ENCODE peak calls at places on chromosome 11, in six cellular contexts. One of them, this sample, is unnamed.

GRCh38 chr11:30295178-30295885 is 27.6 kb upstream of the ARL14EP start:
- DNase-seq in sigmoid colon: no peak
- DNase-seq in breast epithelium: no peak
- DNase-seq in stomach: no peak
- DNase-seq in spleen: no peak
- DNase-seq in prostate gland: no peak
- DNase-seq in this sample: no peak

GRCh38 chr11:60169264-60169915 is 13.5 kb downstream of the MS4A6A start:
- DNase-seq in sigmoid colon: no peak
- DNase-seq in breast epithelium: no peak
- DNase-seq in stomach: peak
- DNase-seq in spleen: no peak
- DNase-seq in prostate gland: no peak
- DNase-seq in this sample: no peak

GRCh38 chr11:8339592-8340022 is 75.9 kb upstream of the LMO1 start:
- DNase-seq in sigmoid colon: no peak
- DNase-seq in breast epithelium: no peak
- DNase-seq in stomach: no peak
- DNase-seq in spleen: no peak
- DNase-seq in prostate gland: no peak
- DNase-seq in this sample: no peak

GRCh38 chr11:36249271-36249670 is 40.0 kb downstream of the COMMD9 start:
- DNase-seq in sigmoid colon: no peak
- DNase-seq in breast epithelium: no peak
- DNase-seq in stomach: no peak
- DNase-seq in spleen: no peak
- DNase-seq in prostate gland: no peak
- DNase-seq in this sample: no peak

GRCh38 chr11:74418509-74418895 is 20.3 kb upstream of the PGM2L1 start:
- DNase-seq in sigmoid colon: no peak
- DNase-seq in breast epithelium: no peak
- DNase-seq in stomach: no peak
- DNase-seq in spleen: no peak
- DNase-seq in prostate gland: no peak
- DNase-seq in this sample: no peak

GRCh38 chr11:128903248-128904041 is 12.3 kb downstream of the KCNJ5 start:
- DNase-seq in sigmoid colon: no peak
- DNase-seq in breast epithelium: no peak
- DNase-seq in stomach: no peak
- DNase-seq in spleen: no peak
- DNase-seq in prostate gland: no peak
- DNase-seq in this sample: no peak

GRCh38 chr11:134460044-134460371 is 48.0 kb upstream of the B3GAT1 start:
- DNase-seq in sigmoid colon: peak
- DNase-seq in breast epithelium: no peak
- DNase-seq in stomach: no peak
- DNase-seq in spleen: no peak
- DNase-seq in prostate gland: no peak
- DNase-seq in this sample: no peak

GRCh38 chr11:79242616-79243015 is 198.2 kb downstream of the TENM4 start:
- DNase-seq in sigmoid colon: no peak
- DNase-seq in breast epithelium: no peak
- DNase-seq in stomach: no peak
- DNase-seq in spleen: no peak
- DNase-seq in prostate gland: no peak
- DNase-seq in this sample: no peak

GRCh38 chr11:73652046-73652730 is 5.8 kb downstream of the PLEKHB1 start:
- DNase-seq in sigmoid colon: peak
- DNase-seq in breast epithelium: peak
- DNase-seq in stomach: no peak
- DNase-seq in spleen: no peak
- DNase-seq in prostate gland: no peak
- DNase-seq in this sample: no peak

GRCh38 chr11:82823635-82824614 is 76.3 kb downstream of the PRCP start:
- DNase-seq in sigmoid colon: no peak
- DNase-seq in breast epithelium: no peak
- DNase-seq in stomach: no peak
- DNase-seq in spleen: no peak
- DNase-seq in prostate gland: no peak
- DNase-seq in this sample: no peak

GRCh38 chr11:123100378-123101085 is 38.6 kb upstream of the HSPA8 start:
- DNase-seq in sigmoid colon: peak
- DNase-seq in breast epithelium: peak
- DNase-seq in stomach: no peak
- DNase-seq in spleen: no peak
- DNase-seq in prostate gland: no peak
- DNase-seq in this sample: no peak

GRCh38 chr11:79594839-79595238 is 154.0 kb upstream of the TENM4 start:
- DNase-seq in sigmoid colon: no peak
- DNase-seq in breast epithelium: no peak
- DNase-seq in stomach: no peak
- DNase-seq in spleen: no peak
- DNase-seq in prostate gland: no peak
- DNase-seq in this sample: peak

GRCh38 chr11:11845551-11845950 is 3.8 kb downstream of the USP47 start:
- DNase-seq in sigmoid colon: no peak
- DNase-seq in breast epithelium: no peak
- DNase-seq in stomach: no peak
- DNase-seq in spleen: no peak
- DNase-seq in prostate gland: no peak
- DNase-seq in this sample: no peak

GRCh38 chr11:68213135-68213515 is at the start of gene KMT5B:
- DNase-seq in sigmoid colon: no peak
- DNase-seq in breast epithelium: no peak
- DNase-seq in stomach: peak
- DNase-seq in spleen: no peak
- DNase-seq in prostate gland: no peak
- DNase-seq in this sample: no peak

GRCh38 chr11:111846640-111847039 is 24.7 kb downstream of the ALG9 start:
- DNase-seq in sigmoid colon: no peak
- DNase-seq in breast epithelium: no peak
- DNase-seq in stomach: no peak
- DNase-seq in spleen: no peak
- DNase-seq in prostate gland: no peak
- DNase-seq in this sample: no peak

GRCh38 chr11:82557274-82557673 is 176.4 kb downstream of the FAM181B start:
- DNase-seq in sigmoid colon: peak
- DNase-seq in breast epithelium: no peak
- DNase-seq in stomach: no peak
- DNase-seq in spleen: peak
- DNase-seq in prostate gland: no peak
- DNase-seq in this sample: no peak

GRCh38 chr11:104105155-104105554 is 58.8 kb downstream of the PDGFD start:
- DNase-seq in sigmoid colon: no peak
- DNase-seq in breast epithelium: no peak
- DNase-seq in stomach: no peak
- DNase-seq in spleen: no peak
- DNase-seq in prostate gland: no peak
- DNase-seq in this sample: no peak

GRCh38 chr11:61552108-61552635 is 28.7 kb downstream of the SYT7 start:
- DNase-seq in sigmoid colon: no peak
- DNase-seq in breast epithelium: no peak
- DNase-seq in stomach: peak
- DNase-seq in spleen: no peak
- DNase-seq in prostate gland: no peak
- DNase-seq in this sample: no peak

GRCh38 chr11:69199583-69200295 is 44.0 kb downstream of the SMIM38 start:
- DNase-seq in sigmoid colon: no peak
- DNase-seq in breast epithelium: no peak
- DNase-seq in stomach: no peak
- DNase-seq in spleen: no peak
- DNase-seq in prostate gland: no peak
- DNase-seq in this sample: no peak

GRCh38 chr11:94656968-94657367 is 89.8 kb downstream of the PIWIL4 start:
- DNase-seq in sigmoid colon: no peak
- DNase-seq in breast epithelium: no peak
- DNase-seq in stomach: no peak
- DNase-seq in spleen: no peak
- DNase-seq in prostate gland: no peak
- DNase-seq in this sample: no peak

GRCh38 chr11:69730500-69730899 is 26.7 kb upstream of the FGF19 start:
- DNase-seq in sigmoid colon: no peak
- DNase-seq in breast epithelium: no peak
- DNase-seq in stomach: no peak
- DNase-seq in spleen: no peak
- DNase-seq in prostate gland: no peak
- DNase-seq in this sample: no peak

GRCh38 chr11:77411238-77411637 is 62.7 kb downstream of the PAK1 start:
- DNase-seq in sigmoid colon: peak
- DNase-seq in breast epithelium: no peak
- DNase-seq in stomach: no peak
- DNase-seq in spleen: peak
- DNase-seq in prostate gland: no peak
- DNase-seq in this sample: peak

GRCh38 chr11:46291441-46292143 is 14.1 kb downstream of the CREB3L1 start:
- DNase-seq in sigmoid colon: peak
- DNase-seq in breast epithelium: no peak
- DNase-seq in stomach: peak
- DNase-seq in spleen: no peak
- DNase-seq in prostate gland: no peak
- DNase-seq in this sample: no peak

GRCh38 chr11:12705874-12706273 is 31.7 kb downstream of the TEAD1 start:
- DNase-seq in sigmoid colon: no peak
- DNase-seq in breast epithelium: no peak
- DNase-seq in stomach: no peak
- DNase-seq in spleen: no peak
- DNase-seq in prostate gland: no peak
- DNase-seq in this sample: no peak

GRCh38 chr11:75262961-75263852 is 22.6 kb downstream of the TPBGL start:
- DNase-seq in sigmoid colon: peak
- DNase-seq in breast epithelium: no peak
- DNase-seq in stomach: no peak
- DNase-seq in spleen: peak
- DNase-seq in prostate gland: no peak
- DNase-seq in this sample: no peak

GRCh38 chr11:86047275-86047991 is 21.5 kb downstream of the PICALM start:
- DNase-seq in sigmoid colon: no peak
- DNase-seq in breast epithelium: no peak
- DNase-seq in stomach: no peak
- DNase-seq in spleen: no peak
- DNase-seq in prostate gland: no peak
- DNase-seq in this sample: no peak

GRCh38 chr11:13152736-13153541 is 124.7 kb upstream of the BMAL1 start:
- DNase-seq in sigmoid colon: no peak
- DNase-seq in breast epithelium: no peak
- DNase-seq in stomach: no peak
- DNase-seq in spleen: no peak
- DNase-seq in prostate gland: no peak
- DNase-seq in this sample: no peak

GRCh38 chr11:116427903-116428637 is 344.7 kb downstream of the BUD13 start:
- DNase-seq in sigmoid colon: no peak
- DNase-seq in breast epithelium: no peak
- DNase-seq in stomach: no peak
- DNase-seq in spleen: no peak
- DNase-seq in prostate gland: peak
- DNase-seq in this sample: no peak

GRCh38 chr11:74662487-74663103 is 68.6 kb downstream of the CHRDL2 start:
- DNase-seq in sigmoid colon: no peak
- DNase-seq in breast epithelium: no peak
- DNase-seq in stomach: no peak
- DNase-seq in spleen: no peak
- DNase-seq in prostate gland: no peak
- DNase-seq in this sample: no peak

GRCh38 chr11:130909650-130910049 is 6.6 kb downstream of the SNX19 start:
- DNase-seq in sigmoid colon: no peak
- DNase-seq in breast epithelium: no peak
- DNase-seq in stomach: no peak
- DNase-seq in spleen: no peak
- DNase-seq in prostate gland: no peak
- DNase-seq in this sample: no peak

GRCh38 chr11:73991471-73992006 is 8.9 kb upstream of the UCP2 start:
- DNase-seq in sigmoid colon: peak
- DNase-seq in breast epithelium: no peak
- DNase-seq in stomach: no peak
- DNase-seq in spleen: peak
- DNase-seq in prostate gland: no peak
- DNase-seq in this sample: no peak

GRCh38 chr11:64842851-64843841 is 1.3 kb downstream of the CDC42BPG start:
- DNase-seq in sigmoid colon: no peak
- DNase-seq in breast epithelium: peak
- DNase-seq in stomach: peak
- DNase-seq in spleen: peak
- DNase-seq in prostate gland: peak
- DNase-seq in this sample: no peak

GRCh38 chr11:64842366-64842759 is 2.1 kb downstream of the CDC42BPG start:
- DNase-seq in sigmoid colon: no peak
- DNase-seq in breast epithelium: peak
- DNase-seq in stomach: no peak
- DNase-seq in spleen: peak
- DNase-seq in prostate gland: no peak
- DNase-seq in this sample: no peak

GRCh38 chr11:64845125-64845735 is 777 bp upstream of the CDC42BPG start:
- DNase-seq in sigmoid colon: no peak
- DNase-seq in breast epithelium: peak
- DNase-seq in stomach: no peak
- DNase-seq in spleen: no peak
- DNase-seq in prostate gland: no peak
- DNase-seq in this sample: no peak

GRCh38 chr11:64844330-64845124 is at the start of gene CDC42BPG:
- DNase-seq in sigmoid colon: no peak
- DNase-seq in breast epithelium: peak
- DNase-seq in stomach: peak
- DNase-seq in spleen: peak
- DNase-seq in prostate gland: peak
- DNase-seq in this sample: no peak

GRCh38 chr11:64843971-64844329 is 503 bp downstream of the CDC42BPG start:
- DNase-seq in sigmoid colon: no peak
- DNase-seq in breast epithelium: peak
- DNase-seq in stomach: no peak
- DNase-seq in spleen: no peak
- DNase-seq in prostate gland: no peak
- DNase-seq in this sample: no peak
- H3K4me3 ChIP-seq in sigmoid colon: no peak
- H3K4me3 ChIP-seq in breast epithelium: peak
- H3K4me3 ChIP-seq in stomach: peak
- H3K4me3 ChIP-seq in spleen: peak
- H3K4me3 ChIP-seq in prostate gland: peak
- H3K4me3 ChIP-seq in this sample: peak

GRCh38 chr11:66495401-66495844 is 15.0 kb upstream of the BBS1 start:
- DNase-seq in sigmoid colon: no peak
- DNase-seq in breast epithelium: no peak
- DNase-seq in stomach: no peak
- DNase-seq in spleen: no peak
- DNase-seq in prostate gland: no peak
- DNase-seq in this sample: no peak
- TF ChIP-seq CTCF in sigmoid colon: no peak
- TF ChIP-seq CTCF in breast epithelium: no peak
- TF ChIP-seq CTCF in stomach: no peak
- TF ChIP-seq CTCF in spleen: no peak
- TF ChIP-seq CTCF in prostate gland: no peak
- TF ChIP-seq CTCF in this sample: peak

GRCh38 chr11:72005347-72006260 is 6.9 kb downstream of the IL18BP start:
- DNase-seq in sigmoid colon: peak
- DNase-seq in breast epithelium: no peak
- DNase-seq in stomach: no peak
- DNase-seq in spleen: no peak
- DNase-seq in prostate gland: no peak
- DNase-seq in this sample: no peak
- TF ChIP-seq POLR2AphosphoS5 in sigmoid colon: peak
- TF ChIP-seq POLR2AphosphoS5 in breast epithelium: no peak
- TF ChIP-seq POLR2AphosphoS5 in stomach: no peak
- TF ChIP-seq POLR2AphosphoS5 in spleen: no peak
- TF ChIP-seq POLR2AphosphoS5 in prostate gland: no peak
- TF ChIP-seq POLR2AphosphoS5 in this sample: no peak

GRCh38 chr11:331332-332060 is 10.8 kb upstream of the IFITM3 start:
- DNase-seq in sigmoid colon: peak
- DNase-seq in breast epithelium: no peak
- DNase-seq in stomach: no peak
- DNase-seq in spleen: peak
- DNase-seq in prostate gland: no peak
- DNase-seq in this sample: no peak
- H3K4me3 ChIP-seq in sigmoid colon: no peak
- H3K4me3 ChIP-seq in breast epithelium: no peak
- H3K4me3 ChIP-seq in stomach: no peak
- H3K4me3 ChIP-seq in spleen: no peak
- H3K4me3 ChIP-seq in prostate gland: no peak
- H3K4me3 ChIP-seq in this sample: no peak

This sample was measured in HL-60.